ENCODE peak calls at places on chromosomes 3 and 15, in six cellular contexts. J, O, N, Y, Q and R are unnamed samples.

GRCh38 chr15:68052431-68052830 is 1.7 kb upstream of the PIAS1 start:
- DNase-seq in J (no peak), O (no peak), N (no peak), Y (no peak), Q (peak; percentile 49), R (no peak)

GRCh38 chr3:141268281-141268680 is 36.7 kb downstream of the PXYLP1 start:
- DNase-seq in J (no peak), O (no peak), N (no peak), Y (no peak), Q (no peak), R (no peak)

GRCh38 chr3:137768021-137768360 is 3.9 kb downstream of the SOX14 start:
- DNase-seq in J (no peak), O (no peak), N (peak; percentile 24), Y (no peak), Q (no peak), R (no peak)

GRCh38 chr15:77387355-77388105 is 32.4 kb downstream of the PEAK1 start:
- DNase-seq in J (no peak), O (peak; percentile 18), N (no peak), Y (no peak), Q (no peak), R (no peak)

GRCh38 chr3:114852974-114853373 is 294.1 kb downstream of the ZBTB20 start:
- DNase-seq in J (no peak), O (no peak), N (no peak), Y (no peak), Q (no peak), R (no peak)

GRCh38 chr3:22245122-22245521 is 494.1 kb upstream of the ZNF385D start:
- DNase-seq in J (no peak), O (peak; percentile 93), N (no peak), Y (no peak), Q (peak; percentile 57), R (no peak)

GRCh38 chr3:54710954-54711353 is 216.9 kb downstream of the LRTM1 start:
- DNase-seq in J (no peak), O (no peak), N (no peak), Y (no peak), Q (no peak), R (no peak)

GRCh38 chr3:136186330-136186729 is 9.8 kb downstream of the MSL2 start:
- DNase-seq in J (no peak), O (no peak), N (no peak), Y (no peak), Q (peak; percentile 71), R (peak; percentile 32)

GRCh38 chr3:193507566-193507965 is 47.1 kb downstream of the ATP13A4 start:
- DNase-seq in J (no peak), O (no peak), N (no peak), Y (no peak), Q (peak; percentile 45), R (no peak)

GRCh38 chr3:179957264-179957845 is 79.4 kb downstream of the PEX5L start:
- DNase-seq in J (no peak), O (no peak), N (no peak), Y (no peak), Q (no peak), R (no peak)

GRCh38 chr3:193730498-193730897 is 137.5 kb downstream of the OPA1 start:
- DNase-seq in J (no peak), O (no peak), N (no peak), Y (no peak), Q (no peak), R (no peak)

GRCh38 chr3:129310111-129310601 is 31.5 kb downstream of the HMCES start:
- DNase-seq in J (no peak), O (no peak), N (no peak), Y (no peak), Q (peak; percentile 98), R (no peak)

GRCh38 chr3:135229018-135229495 is 434.0 kb downstream of the EPHB1 start:
- DNase-seq in J (no peak), O (no peak), N (no peak), Y (no peak), Q (no peak), R (no peak)

GRCh38 chr3:145518639-145519038 is 642.3 kb downstream of the PLOD2 start:
- DNase-seq in J (no peak), O (no peak), N (no peak), Y (no peak), Q (no peak), R (no peak)

GRCh38 chr3:178043084-178043483 is 493.2 kb upstream of the KCNMB2 start:
- DNase-seq in J (no peak), O (peak; percentile 58), N (no peak), Y (no peak), Q (no peak), R (no peak)

GRCh38 chr15:59366368-59367021 is 6.2 kb downstream of the MYO1E start:
- DNase-seq in J (no peak), O (no peak), N (no peak), Y (no peak), Q (no peak), R (no peak)

GRCh38 chr15:31975446-31976229 is 54.7 kb upstream of the CHRNA7 start:
- DNase-seq in J (no peak), O (no peak), N (no peak), Y (no peak), Q (peak; percentile 9), R (no peak)

GRCh38 chr15:87722941-87723691 is 533.4 kb downstream of the NTRK3 start:
- DNase-seq in J (no peak), O (no peak), N (no peak), Y (no peak), Q (no peak), R (no peak)

GRCh38 chr3:112043621-112044201 is 9.2 kb downstream of the TMPRSS7 start:
- DNase-seq in J (peak; percentile 66), O (peak; percentile 87), N (peak; percentile 80), Y (no peak), Q (peak; percentile 66), R (peak; percentile 1)

GRCh38 chr3:8553405-8553804 is 51.8 kb downstream of the LMCD1 start:
- DNase-seq in J (no peak), O (no peak), N (no peak), Y (no peak), Q (no peak), R (no peak)

GRCh38 chr3:195106418-195106906 is 164.5 kb downstream of the XXYLT1 start:
- DNase-seq in J (peak; percentile 72), O (peak; percentile 79), N (peak; percentile 43), Y (peak; percentile 94), Q (no peak), R (peak; percentile 65)

GRCh38 chr3:146322216-146322615 is 71.3 kb upstream of the PLSCR4 start:
- DNase-seq in J (no peak), O (no peak), N (no peak), Y (no peak), Q (no peak), R (no peak)

GRCh38 chr3:52790337-52790736 is 4.3 kb upstream of the ITIH3 start:
- DNase-seq in J (no peak), O (no peak), N (no peak), Y (peak; percentile 57), Q (no peak), R (no peak)

GRCh38 chr3:107208100-107208499 is 169.1 kb upstream of the CCDC54 start:
- DNase-seq in J (no peak), O (peak; percentile 98), N (peak; percentile 86), Y (no peak), Q (peak; percentile 80), R (no peak)

GRCh38 chr15:52481915-52482314 is 46.8 kb downstream of the MYO5A start:
- DNase-seq in J (peak; percentile 77), O (peak; percentile 74), N (no peak), Y (no peak), Q (peak; percentile 71), R (peak; percentile 24)

GRCh38 chr3:188272481-188273372 is 118.8 kb downstream of the LPP start:
- DNase-seq in J (no peak), O (peak; percentile 54), N (no peak), Y (no peak), Q (peak; percentile 68), R (no peak)

GRCh38 chr3:33538678-33539339 is 98.6 kb upstream of the UBP1 start:
- DNase-seq in J (no peak), O (no peak), N (no peak), Y (no peak), Q (no peak), R (no peak)

DNA sequence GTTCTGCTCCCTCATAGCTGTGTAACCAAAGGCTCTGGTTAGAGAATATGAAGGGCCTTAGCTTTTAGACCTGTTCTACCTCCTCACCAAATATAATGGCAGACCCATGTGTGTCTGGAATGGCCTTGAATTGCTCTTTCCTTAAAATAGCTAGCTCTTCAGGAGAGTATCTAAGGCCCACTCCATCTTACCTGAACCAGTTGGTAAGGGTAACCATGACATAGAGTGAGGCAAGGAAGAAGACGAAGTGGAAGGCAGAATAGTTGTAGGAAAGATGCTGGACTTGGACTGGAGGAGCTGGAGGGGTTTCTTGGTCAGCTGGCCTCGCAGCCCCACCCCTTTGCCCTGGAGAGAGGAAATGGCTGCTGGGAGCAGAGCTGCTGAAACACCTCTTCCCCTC is 3.1 kb downstream of the SERF2 start:
- DNase-seq in J (no peak), O (no peak), N (no peak), Y (no peak), Q (no peak), R (no peak)
- H3K36me3 ChIP-seq in J (peaks cover 43% of the 10 kb centered on the region), O (peaks cover 11% of the 10 kb centered on the region), N (peaks cover 63% of the 10 kb centered on the region), Y (peaks cover 24% of the 10 kb centered on the region), Q (peaks cover 28% of the 10 kb centered on the region), R (peaks cover 35% of the 10 kb centered on the region)

GRCh38 chr15:89883518-89883917 is 10.3 kb downstream of the AP3S2 start:
- DNase-seq in J (no peak), O (no peak), N (no peak), Y (no peak), Q (no peak), R (no peak)

GRCh38 chr15:89888214-89888804 is 5.5 kb downstream of the AP3S2 start:
- DNase-seq in J (no peak), O (peak; percentile 74), N (no peak), Y (no peak), Q (peak; percentile 40), R (no peak)

GRCh38 chr15:89880727-89881126 is 13.1 kb downstream of the AP3S2 start:
- DNase-seq in J (no peak), O (no peak), N (no peak), Y (no peak), Q (peak; percentile 21), R (no peak)

GRCh38 chr15:89885611-89886010 is 8.2 kb downstream of the AP3S2 start:
- DNase-seq in J (no peak), O (no peak), N (no peak), Y (no peak), Q (no peak), R (no peak)
- H3K36me3 ChIP-seq in J (peaks cover 16% of the 10 kb centered on the region), O (peaks cover 31% of the 10 kb centered on the region), N (peaks cover 41% of the 10 kb centered on the region), Y (peaks cover 52% of the 10 kb centered on the region), Q (peaks cover 9% of the 10 kb centered on the region), R (peaks cover 19% of the 10 kb centered on the region)

GRCh38 chr3:184169896-184170875 is 4.5 kb upstream of the AP2M1 start:
- DNase-seq in J (no peak), O (no peak), N (no peak), Y (peak; percentile 79), Q (no peak), R (no peak)
- H3K36me3 ChIP-seq in J (peaks cover 21% of the 10 kb centered on the region), O (peaks cover 48% of the 10 kb centered on the region), N (peaks cover 57% of the 10 kb centered on the region), Y (peaks cover 72% of the 10 kb centered on the region), Q (peaks cover 22% of the 10 kb centered on the region), R (peaks cover 18% of the 10 kb centered on the region)

DNA sequence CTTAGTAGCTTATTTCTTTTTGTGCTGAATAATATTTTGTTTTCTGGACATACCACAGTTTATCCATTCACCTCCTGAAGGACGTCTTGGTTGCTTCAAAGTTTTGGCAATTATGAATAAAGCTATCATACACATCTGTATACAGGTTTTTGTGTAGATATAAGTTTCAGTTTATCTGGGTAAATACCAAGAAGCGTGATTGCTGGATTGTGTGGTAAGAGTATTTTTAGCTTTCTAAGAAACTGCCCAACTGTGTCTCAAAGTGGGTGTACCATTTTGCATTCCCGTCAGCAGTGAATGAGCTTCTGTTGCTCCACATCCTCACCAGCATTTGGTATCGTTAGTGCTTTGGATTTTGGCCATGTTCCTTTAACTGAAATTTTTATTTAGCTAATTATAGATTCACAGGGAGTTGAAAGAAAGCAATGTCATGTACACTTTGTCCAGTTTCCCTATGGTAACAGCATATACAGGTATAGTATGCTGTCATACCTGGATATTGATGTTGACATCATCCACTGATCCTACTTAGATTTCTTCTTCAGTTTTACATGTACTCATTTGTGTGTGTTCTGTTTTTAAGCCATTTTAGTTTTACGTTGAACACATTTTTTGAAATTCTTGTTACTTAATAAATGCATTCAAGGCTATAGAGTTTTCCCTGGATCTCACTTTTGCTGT is 11.9 kb downstream of the ARID3B start:
- DNase-seq in J (no peak), O (no peak), N (no peak), Y (no peak), Q (no peak), R (no peak)
- H3K36me3 ChIP-seq in J (peaks cover 20% of the 10 kb centered on the region), O (peaks cover 10% of the 10 kb centered on the region), N (peaks cover 39% of the 10 kb centered on the region), Y (no peaks in the 10 kb centered on the region), Q (peaks cover 11% of the 10 kb centered on the region), R (peaks cover 9% of the 10 kb centered on the region)